ENCODE peak calls at places on chromosomes 1 and 21, in four cellular contexts. Z is fibroblast of lung, P is GM12878, R is hepatocyte. G is an unnamed sample.

GRCh38 chr1:181086926-181087325 is 1.6 kb upstream of the IER5 start:
- DNase-seq in Z (peak; percentile 63), P (no peak), R (no peak), G (no peak)

GRCh38 chr1:112325504-112325903 is 70.5 kb upstream of the CTTNBP2NL start:
- DNase-seq in Z (no peak), P (no peak), R (peak; percentile 14), G (peak; percentile 59)

GRCh38 chr1:95974586-95974985 is 740.6 kb downstream of the RWDD3 start:
- DNase-seq in Z (peak; percentile 24), P (no peak), R (no peak), G (no peak)

GRCh38 chr1:154710091-154710490 is 102.1 kb upstream of the ADAR start:
- DNase-seq in Z (no peak), P (no peak), R (no peak), G (no peak)

GRCh38 chr21:33950425-33951079 is 34.9 kb upstream of the ATP5PO start:
- DNase-seq in Z (no peak), P (no peak), R (no peak), G (no peak)

GRCh38 chr1:161133220-161133740 is 813 bp upstream of the DEDD start:
- DNase-seq in Z (no peak), P (no peak), R (no peak), G (no peak)

GRCh38 chr21:45590726-45591618 is 48.7 kb upstream of the SLC19A1 start:
- DNase-seq in Z (no peak), P (peak; percentile 48), R (no peak), G (no peak)

GRCh38 chr21:33362044-33362555 is 37.3 kb downstream of the IFNAR1 start:
- DNase-seq in Z (no peak), P (no peak), R (peak; percentile 28), G (peak; percentile 62)

GRCh38 chr21:25456672-25457071 is 150.6 kb downstream of the MRPL39 start:
- DNase-seq in Z (peak; percentile 14), P (peak; percentile 77), R (no peak), G (no peak)

GRCh38 chr1:240193699-240194098 is 102.0 kb downstream of the FMN2 start:
- DNase-seq in Z (no peak), P (no peak), R (no peak), G (no peak)

GRCh38 chr1:228139406-228139930 is 611 bp upstream of the GUK1 start:
- DNase-seq in Z (no peak), P (no peak), R (no peak), G (no peak)
- H2AFZ ChIP-seq in Z (peak overlapping the region; percentile 56), P (peak overlapping the region; percentile 92), R (peak overlapping the region; percentile 86), G (peak overlapping the region; percentile 85)

GRCh38 chr1:171741872-171742576 is at the start of gene VAMP4:
- DNase-seq in Z (peak; percentile 80), P (peak; percentile 59), R (peak; percentile 95), G (peak; percentile 95)

GRCh38 chr1:171742577-171742922 is 685 bp upstream of the VAMP4 start:
- DNase-seq in Z (peak; percentile 61), P (no peak), R (peak; percentile 55), G (peak; percentile 65)

GRCh38 chr1:171740356-171740863 is 1.5 kb downstream of the VAMP4 start:
- DNase-seq in Z (no peak), P (no peak), R (no peak), G (no peak)

GRCh38 chr1:171739646-171740045 is 2.2 kb downstream of the VAMP4 start:
- DNase-seq in Z (peak; percentile 45), P (no peak), R (no peak), G (no peak)

DNA sequence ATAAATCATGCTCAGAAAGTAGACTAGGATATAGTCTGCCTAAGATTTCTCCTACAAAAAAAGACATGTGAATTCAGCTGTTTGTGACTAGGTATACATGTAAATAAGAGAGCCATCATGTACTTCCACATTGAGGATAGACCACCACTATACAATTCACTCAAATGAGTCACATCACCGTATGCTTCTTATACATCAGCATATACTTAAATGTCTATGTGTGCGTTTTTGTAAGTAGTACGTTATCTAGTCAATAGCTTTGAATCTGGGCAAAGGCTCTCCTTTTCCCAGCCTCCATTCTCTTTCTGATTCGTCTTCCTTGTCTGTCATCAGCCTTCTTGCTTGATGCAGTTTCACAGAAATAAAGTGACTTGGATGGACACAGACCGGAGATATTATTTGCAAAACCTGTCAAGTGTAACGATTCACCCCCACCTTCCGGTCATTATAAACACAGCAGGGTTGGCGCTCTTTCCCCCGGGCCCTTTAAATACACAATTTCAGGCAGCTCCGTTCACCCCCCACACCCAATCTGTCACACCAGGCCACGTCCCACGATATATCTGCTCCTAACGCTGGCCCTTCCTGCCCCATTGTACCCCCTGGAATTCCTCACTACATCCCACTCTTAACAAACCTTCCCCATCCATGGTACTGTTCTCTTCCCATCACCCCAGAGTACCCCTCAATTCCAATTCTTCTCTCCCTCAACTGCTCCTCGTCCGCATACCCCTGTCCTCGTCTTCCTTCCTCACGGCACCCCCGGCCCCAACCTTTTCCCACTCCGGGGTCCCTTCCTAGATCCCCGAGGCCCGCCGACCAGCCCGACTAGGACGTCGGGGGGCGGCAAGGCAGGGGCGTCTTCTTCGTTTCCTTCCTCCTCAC is 636 bp downstream of the VAMP4 start:
- DNase-seq in Z (peak; percentile 27), P (peak; percentile 30), R (peak; percentile 65), G (peak; percentile 42)
- TF ChIP-seq CTCF in Z (peak; percentile 4), P (no peak), R (peak; percentile 36), G (peak; percentile 16)

GRCh38 chr1:4656533-4657140 is 2.2 kb downstream of the AJAP1 start:
- DNase-seq in Z (no peak), P (no peak), R (no peak), G (no peak)
- TF ChIP-seq EZH2 in Z (no peak), P (no peak), R (peak; percentile 14), G (no peak)

GRCh38 chr1:117371436-117372151 is 4.3 kb downstream of the MAN1A2 start:
- DNase-seq in Z (no peak), P (no peak), R (no peak), G (peak; percentile 9)
- H2AFZ ChIP-seq in Z (no peak overlapping the region), P (no peak overlapping the region), R (no peak overlapping the region), G (no peak overlapping the region)

GRCh38 chr1:65065535-65066378 is 82.2 kb upstream of the AK4 start:
- DNase-seq in Z (no peak), P (no peak), R (peak; percentile 44), G (peak; percentile 71)

GRCh38 chr1:65066379-65066765 is 81.6 kb upstream of the AK4 start:
- DNase-seq in Z (no peak), P (no peak), R (no peak), G (no peak)

GRCh38 chr1:65062339-65062738 is 85.7 kb upstream of the AK4 start:
- DNase-seq in Z (no peak), P (no peak), R (no peak), G (no peak)

GRCh38 chr1:65059930-65060538 is 88.0 kb upstream of the AK4 start:
- DNase-seq in Z (peak; percentile 72), P (no peak), R (peak; percentile 34), G (peak; percentile 7)

DNA sequence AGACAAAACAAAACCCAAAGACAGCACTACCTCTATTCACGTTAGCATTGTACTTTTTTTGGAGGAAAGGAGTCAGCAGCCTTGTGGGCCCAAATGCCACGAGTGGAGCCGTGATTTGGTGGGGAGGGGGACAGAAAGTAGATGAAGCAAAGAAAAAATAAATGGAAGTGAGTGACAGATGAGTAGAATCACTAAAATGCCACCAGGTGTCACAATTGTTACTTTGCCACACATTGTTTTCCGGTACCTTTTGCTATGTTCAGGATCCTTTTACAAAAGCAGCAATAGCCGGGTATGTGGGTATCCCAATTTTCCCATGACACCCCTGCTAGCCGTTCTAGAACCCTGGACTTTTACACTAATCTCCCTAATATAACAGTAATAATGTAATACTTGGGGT is 85.0 kb upstream of the AK4 start:
- DNase-seq in Z (no peak), P (no peak), R (no peak), G (no peak)
- TF ChIP-seq CTCF in Z (peak; percentile 4), P (peak; percentile 25), R (peak; percentile 31), G (peak; percentile 14)